ENCODE peak calls at places on chromosomes 5 and 9, in nine cellular contexts. P is tibial nerve; K is H9; G is left ventricle myocardium inferior; E is stimulated activated CD4-positive, alpha-beta T cell treated with anti-CD3 and anti-CD28 coated beads, Interleukin-15, amount 100 ng/mL, for 1 hour; V is cardiac fibroblast; R is T-helper 17 cell; A is left colon; U is midbrain. S is an unnamed sample.

GRCh38 chr5:425714-426113 is 17.3 kb upstream of the EXOC3 start:
- DNase-seq in P (no peak), A (no peak), R (no peak), U (peak), E (no peak), K (no peak), G (no peak), V (peak), S (no peak)

GRCh38 chr5:141496038-141496437 is 7.2 kb downstream of the PCDHGC5 start:
- DNase-seq in V (no peak), K (peak), E (no peak), A (no peak), U (no peak), P (no peak), R (no peak), G (no peak), S (no peak)

GRCh38 chr9:111582888-111583287 is 16.6 kb downstream of the PTGR1 start:
- DNase-seq in U (no peak), R (no peak), G (no peak), E (no peak), V (peak), K (no peak), A (no peak), P (no peak), S (no peak)

GRCh38 chr9:123960965-123961364 is 31.0 kb upstream of the DENND1A start:
- DNase-seq in G (no peak), P (no peak), U (no peak), V (no peak), R (no peak), A (no peak), K (no peak), E (no peak), S (no peak)

GRCh38 chr5:179819296-179820126 is 1.2 kb upstream of the SQSTM1 start:
- DNase-seq in R (peak), U (peak), A (peak), V (peak), E (no peak), K (peak), P (peak), G (peak), S (peak)

GRCh38 chr5:101390317-101390908 is 487.3 kb upstream of the ST8SIA4 start:
- DNase-seq in U (peak), E (no peak), G (no peak), K (peak), V (peak), A (no peak), P (peak), R (no peak), S (no peak)

GRCh38 chr5:96997265-96997859 is 61.5 kb downstream of the LNPEP start:
- DNase-seq in K (no peak), G (no peak), R (no peak), U (peak), A (no peak), V (peak), E (no peak), P (peak), S (no peak)

GRCh38 chr5:159518361-159518760 is 188.1 kb upstream of the IL12B start:
- DNase-seq in K (no peak), P (no peak), R (no peak), A (no peak), V (peak), U (no peak), E (no peak), G (no peak), S (no peak)

GRCh38 chr5:142063878-142064331 is 44.7 kb upstream of the NDFIP1 start:
- DNase-seq in A (peak), K (peak), E (no peak), V (peak), U (peak), R (no peak), P (peak), G (peak), S (peak)

GRCh38 chr5:109965634-109966033 is 275.9 kb downstream of the MAN2A1 start:
- DNase-seq in U (no peak), K (no peak), P (no peak), G (no peak), R (no peak), V (no peak), E (no peak), A (no peak), S (no peak)

S was measured in CD4-positive, CD25-positive, alpha-beta regulatory T cell.